ENCODE peak calls at places on chromosomes 3 and 15, in five cellular contexts. B is amygdala; V is HCT116; W is neural crest cell; G is stimulated activated CD8-positive, alpha-beta memory T cell treated with anti-CD3 and anti-CD28 coated beads, Interleukin-4, amount 100 ng/mL, for 24 hours. O is an unnamed sample.

GRCh38 chr15:68994149-68994548 is 20.3 kb upstream of the NOX5 start:
- DNase-seq in B (no peak), V (no peak), G (no peak), W (no peak), O (no peak)

GRCh38 chr3:113626513-113627371 is 69.7 kb downstream of the USF3 start:
- DNase-seq in W (peak), V (peak), G (no peak), B (peak), O (peak)

GRCh38 chr3:65484964-65485363 is 553.8 kb downstream of the MAGI1 start:
- DNase-seq in G (no peak), V (no peak), W (no peak), B (no peak), O (no peak)

GRCh38 chr15:53226559-53226958 is 436.4 kb upstream of the ONECUT1 start:
- DNase-seq in W (no peak), V (no peak), G (no peak), B (no peak), O (no peak)

GRCh38 chr3:71407833-71408232 is 175.7 kb downstream of the FOXP1 start:
- DNase-seq in V (no peak), W (no peak), G (no peak), B (no peak), O (no peak)

GRCh38 chr15:31977812-31978662 is 52.3 kb upstream of the CHRNA7 start:
- DNase-seq in G (peak), V (peak), W (peak), B (peak), O (no peak)

GRCh38 chr3:129507181-129507831 is 21.1 kb upstream of the RHO start:
- DNase-seq in V (no peak), B (peak), W (no peak), G (no peak), O (no peak)

GRCh38 chr3:120693439-120694172 is 11.6 kb upstream of the HGD start:
- DNase-seq in W (no peak), V (no peak), G (no peak), B (no peak), O (no peak)

GRCh38 chr3:96101013-96101412 is 713.4 kb upstream of the EPHA6 start:
- DNase-seq in B (no peak), V (no peak), G (no peak), W (no peak), O (no peak)

GRCh38 chr3:64291345-64291744 is 66.1 kb upstream of the PRICKLE2 start:
- DNase-seq in V (no peak), W (no peak), G (no peak), B (no peak), O (peak)

GRCh38 chr3:41448396-41448795 is 249.1 kb downstream of the CTNNB1 start:
- DNase-seq in B (no peak), G (no peak), V (no peak), W (no peak), O (no peak)